ENCODE peak calls at places on chromosomes 7 and 10, in nine cellular contexts. A, L, B, P, I, N, K, J and Z are unnamed samples.

GRCh38 chr10:24825551-24825950 is 101.9 kb upstream of the ARHGAP21 start:
- DNase-seq in J (no peak), K (no peak), I (no peak), A (no peak), P (no peak), B (peak), N (peak), L (no peak), Z (no peak)

GRCh38 chr7:100446040-100446439 is 9.7 kb upstream of the PPP1R35 start:
- DNase-seq in J (no peak), P (no peak), K (no peak), N (no peak), B (peak), I (no peak), A (no peak), L (no peak), Z (no peak)

GRCh38 chr7:3955751-3956696 is 655.0 kb downstream of the SDK1 start:
- DNase-seq in P (no peak), L (no peak), A (no peak), N (no peak), I (no peak), K (no peak), B (no peak), J (no peak), Z (no peak)

GRCh38 chr10:53111529-53111928 is 338.9 kb upstream of the MBL2 start:
- DNase-seq in I (no peak), B (no peak), J (no peak), K (no peak), A (no peak), L (no peak), P (no peak), N (no peak), Z (peak)

GRCh38 chr7:44307905-44308740 is 17.3 kb downstream of the CAMK2B start:
- DNase-seq in B (no peak), N (no peak), J (peak), L (peak), K (peak), P (no peak), I (no peak), A (peak), Z (no peak)

GRCh38 chr10:105800626-105801025 is 1159.5 kb downstream of the SORCS3 start:
- DNase-seq in N (no peak), P (no peak), I (peak), J (no peak), B (no peak), L (no peak), K (no peak), A (no peak), Z (no peak)

GRCh38 chr7:121107923-121108498 is 119.5 kb downstream of the CPED1 start:
- DNase-seq in L (no peak), B (peak), J (no peak), I (peak), P (no peak), A (peak), N (peak), K (no peak), Z (no peak)

GRCh38 chr7:41247128-41247865 is 455.6 kb downstream of the INHBA start:
- DNase-seq in A (no peak), L (no peak), I (no peak), P (no peak), B (no peak), J (no peak), K (no peak), N (no peak), Z (no peak)

GRCh38 chr7:113664867-113665266 is 253.9 kb downstream of the PPP1R3A start:
- DNase-seq in J (no peak), I (no peak), P (no peak), B (no peak), N (no peak), L (no peak), A (no peak), K (no peak), Z (no peak)